ENCODE peak calls at places on chromosomes 7 and 10, in five cellular contexts. One of them, this sample, is unnamed.

GRCh38 chr10:129952771-129953489 is 11.1 kb downstream of the EBF3 start:
- DNase-seq in left ventricle myocardium inferior: no peak
- DNase-seq in CD8-positive, alpha-beta T cell: no peak
- DNase-seq in lower lobe of right lung: no peak
- DNase-seq in ovary: no peak
- DNase-seq in this sample: no peak

GRCh38 chr7:149753370-149754233 is 19.8 kb downstream of the ZNF467 start:
- DNase-seq in lower lobe of right lung: peak; percentile 47
- DNase-seq in ovary: no peak
- DNase-seq in left ventricle myocardium inferior: no peak
- DNase-seq in CD8-positive, alpha-beta T cell: no peak
- DNase-seq in this sample: no peak

GRCh38 chr10:124231188-124232135 is 138.1 kb upstream of the CHST15 start:
- DNase-seq in ovary: no peak
- DNase-seq in lower lobe of right lung: no peak
- DNase-seq in CD8-positive, alpha-beta T cell: no peak
- DNase-seq in left ventricle myocardium inferior: no peak
- DNase-seq in this sample: no peak

GRCh38 chr7:30886608-30887011 is 25.0 kb upstream of the AQP1 start:
- DNase-seq in CD8-positive, alpha-beta T cell: no peak
- DNase-seq in ovary: no peak
- DNase-seq in left ventricle myocardium inferior: no peak
- DNase-seq in lower lobe of right lung: no peak
- DNase-seq in this sample: no peak

GRCh38 chr7:4841007-4841784 is 20.6 kb downstream of the PAPOLB start:
- DNase-seq in left ventricle myocardium inferior: no peak
- DNase-seq in CD8-positive, alpha-beta T cell: no peak
- DNase-seq in lower lobe of right lung: no peak
- DNase-seq in ovary: no peak
- DNase-seq in this sample: no peak

GRCh38 chr7:34677491-34677890 is 19.5 kb downstream of the NPSR1 start:
- DNase-seq in left ventricle myocardium inferior: no peak
- DNase-seq in lower lobe of right lung: no peak
- DNase-seq in CD8-positive, alpha-beta T cell: no peak
- DNase-seq in ovary: no peak
- DNase-seq in this sample: no peak

GRCh38 chr7:104272767-104273384 is 55.5 kb upstream of the LHFPL3 start:
- DNase-seq in ovary: no peak
- DNase-seq in lower lobe of right lung: no peak
- DNase-seq in left ventricle myocardium inferior: no peak
- DNase-seq in CD8-positive, alpha-beta T cell: no peak
- DNase-seq in this sample: no peak

GRCh38 chr7:27198138-27198841 is 1.6 kb downstream of the HOXA13 start:
- DNase-seq in ovary: no peak
- DNase-seq in lower lobe of right lung: no peak
- DNase-seq in CD8-positive, alpha-beta T cell: no peak
- DNase-seq in left ventricle myocardium inferior: no peak
- DNase-seq in this sample: peak; percentile 62

GRCh38 chr10:80697926-80698325 is 160.2 kb downstream of the SH2D4B start:
- DNase-seq in ovary: no peak
- DNase-seq in lower lobe of right lung: no peak
- DNase-seq in left ventricle myocardium inferior: no peak
- DNase-seq in CD8-positive, alpha-beta T cell: no peak
- DNase-seq in this sample: no peak

GRCh38 chr7:1532456-1533254 is 2.2 kb downstream of the MAFK start:
- DNase-seq in left ventricle myocardium inferior: peak; percentile 74
- DNase-seq in CD8-positive, alpha-beta T cell: peak; percentile 47
- DNase-seq in ovary: peak; percentile 80
- DNase-seq in lower lobe of right lung: peak; percentile 93
- DNase-seq in this sample: peak; percentile 92

GRCh38 chr10:12960939-12961338 is 40.6 kb downstream of the CCDC3 start:
- DNase-seq in lower lobe of right lung: no peak
- DNase-seq in left ventricle myocardium inferior: no peak
- DNase-seq in ovary: peak; percentile 48
- DNase-seq in CD8-positive, alpha-beta T cell: no peak
- DNase-seq in this sample: no peak

GRCh38 chr7:42053834-42054233 is 183.2 kb downstream of the GLI3 start:
- DNase-seq in CD8-positive, alpha-beta T cell: no peak
- DNase-seq in ovary: no peak
- DNase-seq in left ventricle myocardium inferior: no peak
- DNase-seq in lower lobe of right lung: no peak
- DNase-seq in this sample: no peak

GRCh38 chr7:102331536-102332275 is 24.5 kb downstream of the SPDYE6 start:
- DNase-seq in left ventricle myocardium inferior: no peak
- DNase-seq in lower lobe of right lung: no peak
- DNase-seq in ovary: no peak
- DNase-seq in CD8-positive, alpha-beta T cell: no peak
- DNase-seq in this sample: no peak

GRCh38 chr7:79386688-79387422 is 66.6 kb downstream of the MAGI2 start:
- DNase-seq in ovary: no peak
- DNase-seq in CD8-positive, alpha-beta T cell: no peak
- DNase-seq in lower lobe of right lung: no peak
- DNase-seq in left ventricle myocardium inferior: no peak
- DNase-seq in this sample: no peak

GRCh38 chr7:112205348-112206237 is 606 bp downstream of the DOCK4 start:
- DNase-seq in left ventricle myocardium inferior: peak; percentile 73
- DNase-seq in ovary: peak; percentile 71
- DNase-seq in lower lobe of right lung: peak; percentile 80
- DNase-seq in CD8-positive, alpha-beta T cell: peak; percentile 16
- DNase-seq in this sample: peak; percentile 82

GRCh38 chr10:29345144-29345892 is 56.4 kb downstream of the LYZL1 start:
- DNase-seq in lower lobe of right lung: no peak
- DNase-seq in CD8-positive, alpha-beta T cell: no peak
- DNase-seq in left ventricle myocardium inferior: no peak
- DNase-seq in ovary: no peak
- DNase-seq in this sample: no peak

GRCh38 chr7:82760831-82761230 is 317.3 kb upstream of the CACNA2D1 start:
- DNase-seq in left ventricle myocardium inferior: no peak
- DNase-seq in lower lobe of right lung: no peak
- DNase-seq in ovary: no peak
- DNase-seq in CD8-positive, alpha-beta T cell: no peak
- DNase-seq in this sample: no peak

GRCh38 chr7:130884437-130885417 is 150.7 kb upstream of the KLF14 start:
- DNase-seq in CD8-positive, alpha-beta T cell: no peak
- DNase-seq in lower lobe of right lung: peak; percentile 64
- DNase-seq in ovary: no peak
- DNase-seq in left ventricle myocardium inferior: no peak
- DNase-seq in this sample: no peak

GRCh38 chr7:32515890-32516550 is 20.7 kb downstream of the AVL9 start:
- DNase-seq in ovary: no peak
- DNase-seq in CD8-positive, alpha-beta T cell: no peak
- DNase-seq in left ventricle myocardium inferior: no peak
- DNase-seq in lower lobe of right lung: no peak
- DNase-seq in this sample: no peak

GRCh38 chr7:140922741-140923345 is 1.9 kb downstream of the BRAF start:
- DNase-seq in lower lobe of right lung: no peak
- DNase-seq in CD8-positive, alpha-beta T cell: no peak
- DNase-seq in left ventricle myocardium inferior: no peak
- DNase-seq in ovary: no peak
- DNase-seq in this sample: no peak

GRCh38 chr10:102641398-102641797 is 2.9 kb upstream of the TRIM8 start:
- DNase-seq in lower lobe of right lung: no peak
- DNase-seq in ovary: no peak
- DNase-seq in left ventricle myocardium inferior: no peak
- DNase-seq in CD8-positive, alpha-beta T cell: no peak
- DNase-seq in this sample: no peak

GRCh38 chr7:66627876-66628360 is 763 bp upstream of the KCTD7 start:
- DNase-seq in lower lobe of right lung: peak; percentile 57
- DNase-seq in CD8-positive, alpha-beta T cell: no peak
- DNase-seq in ovary: no peak
- DNase-seq in left ventricle myocardium inferior: no peak
- DNase-seq in this sample: no peak

GRCh38 chr7:157402911-157403534 is 66.2 kb downstream of the DNAJB6 start:
- DNase-seq in CD8-positive, alpha-beta T cell: no peak
- DNase-seq in left ventricle myocardium inferior: no peak
- DNase-seq in lower lobe of right lung: no peak
- DNase-seq in ovary: no peak
- DNase-seq in this sample: peak; percentile 72

GRCh38 chr10:119028900-119029612 is 458 bp upstream of the NANOS1 start:
- DNase-seq in left ventricle myocardium inferior: peak; percentile 92
- DNase-seq in lower lobe of right lung: peak; percentile 88
- DNase-seq in ovary: peak; percentile 78
- DNase-seq in CD8-positive, alpha-beta T cell: peak; percentile 67
- DNase-seq in this sample: peak; percentile 92

GRCh38 chr7:24820730-24821044 is 63.4 kb upstream of the GSDME start:
- DNase-seq in CD8-positive, alpha-beta T cell: no peak
- DNase-seq in ovary: no peak
- DNase-seq in left ventricle myocardium inferior: no peak
- DNase-seq in lower lobe of right lung: no peak
- DNase-seq in this sample: no peak

GRCh38 chr10:11642558-11642957 is 31.1 kb upstream of the USP6NL start:
- DNase-seq in CD8-positive, alpha-beta T cell: no peak
- DNase-seq in left ventricle myocardium inferior: no peak
- DNase-seq in ovary: no peak
- DNase-seq in lower lobe of right lung: no peak
- DNase-seq in this sample: peak; percentile 57

GRCh38 chr10:76150139-76150885 is 718.9 kb downstream of the LRMDA start:
- DNase-seq in CD8-positive, alpha-beta T cell: no peak
- DNase-seq in lower lobe of right lung: peak; percentile 63
- DNase-seq in left ventricle myocardium inferior: no peak
- DNase-seq in ovary: peak; percentile 30
- DNase-seq in this sample: no peak

GRCh38 chr10:76149182-76149581 is 717.8 kb downstream of the LRMDA start:
- DNase-seq in CD8-positive, alpha-beta T cell: no peak
- DNase-seq in ovary: no peak
- DNase-seq in lower lobe of right lung: no peak
- DNase-seq in left ventricle myocardium inferior: no peak
- DNase-seq in this sample: no peak

GRCh38 chr10:76149602-76150138 is 718.2 kb downstream of the LRMDA start:
- DNase-seq in CD8-positive, alpha-beta T cell: no peak
- DNase-seq in ovary: no peak
- DNase-seq in lower lobe of right lung: no peak
- DNase-seq in left ventricle myocardium inferior: no peak
- DNase-seq in this sample: no peak

GRCh38 chr10:76152186-76152585 is 720.8 kb downstream of the LRMDA start:
- DNase-seq in ovary: no peak
- DNase-seq in lower lobe of right lung: no peak
- DNase-seq in left ventricle myocardium inferior: no peak
- DNase-seq in CD8-positive, alpha-beta T cell: no peak
- DNase-seq in this sample: no peak

DNA sequence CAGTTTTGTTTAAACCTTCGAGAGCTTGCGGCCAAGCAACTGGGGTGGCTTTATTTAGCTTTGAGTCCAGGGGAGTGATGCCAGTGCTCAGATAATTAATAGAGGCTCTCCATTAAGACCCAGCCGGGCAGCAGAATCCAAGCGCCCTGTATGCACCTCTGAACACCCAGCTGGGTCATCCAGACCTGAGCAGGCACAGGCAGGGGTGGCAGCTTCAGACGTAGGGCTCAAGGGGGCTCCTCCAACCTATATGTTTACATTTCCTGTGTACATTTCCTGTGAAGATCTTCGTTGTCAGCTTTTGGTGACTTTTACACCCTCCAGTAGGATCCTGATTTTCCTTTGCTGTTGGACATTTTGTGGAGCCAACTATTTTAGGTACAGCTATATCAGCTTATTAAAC is 719.5 kb downstream of the LRMDA start:
- DNase-seq in left ventricle myocardium inferior: no peak
- DNase-seq in ovary: no peak
- DNase-seq in CD8-positive, alpha-beta T cell: no peak
- DNase-seq in lower lobe of right lung: no peak
- DNase-seq in this sample: no peak
- H3K27ac ChIP-seq in left ventricle myocardium inferior: no peak overlapping the region
- H3K27ac ChIP-seq in ovary: no peak overlapping the region
- H3K27ac ChIP-seq in CD8-positive, alpha-beta T cell: no peak overlapping the region
- H3K27ac ChIP-seq in lower lobe of right lung: peak overlapping the region; percentile 79
- H3K27ac ChIP-seq in this sample: no peak overlapping the region

DNA sequence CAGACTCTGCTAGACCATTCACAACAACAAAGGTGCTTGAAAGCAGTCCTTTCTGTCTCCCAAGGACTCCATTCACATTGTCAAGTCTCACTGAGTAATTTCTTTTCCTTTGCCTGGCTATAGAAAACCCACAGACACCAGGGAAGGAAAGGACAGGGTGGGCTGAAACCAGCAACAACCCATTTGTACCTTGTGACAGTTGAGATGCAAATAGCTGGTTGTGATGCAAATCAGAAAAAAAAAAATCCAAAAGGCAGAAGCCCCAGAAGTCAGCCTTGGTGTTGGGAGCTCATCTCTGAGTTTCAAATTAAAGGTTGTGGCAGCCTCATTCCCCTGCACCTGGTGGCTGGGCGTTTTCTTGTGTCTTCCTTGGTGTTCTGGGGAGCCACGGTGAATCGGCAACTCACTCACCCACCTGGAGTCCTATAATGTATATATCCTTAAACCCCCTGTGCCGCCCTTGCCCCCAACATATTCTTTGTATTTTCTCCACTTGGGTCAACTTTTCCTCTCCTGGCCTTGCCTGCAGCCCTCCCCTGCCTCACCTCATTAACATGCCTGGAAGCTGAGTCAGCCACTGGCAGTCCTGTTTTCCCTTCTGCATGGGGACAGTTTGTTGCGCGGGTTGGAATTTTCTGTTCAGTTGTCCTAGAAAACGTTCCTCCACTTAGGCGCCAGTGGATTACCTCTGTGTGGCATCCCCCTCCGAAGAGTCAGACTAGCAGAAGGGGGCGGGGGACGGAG is 97.6 kb downstream of the C10orf105 start:
- DNase-seq in ovary: peak; percentile 57
- DNase-seq in lower lobe of right lung: no peak
- DNase-seq in CD8-positive, alpha-beta T cell: no peak
- DNase-seq in left ventricle myocardium inferior: no peak
- DNase-seq in this sample: no peak
- H3K27ac ChIP-seq in ovary: no peak overlapping the region
- H3K27ac ChIP-seq in lower lobe of right lung: peak overlapping the region; percentile 69
- H3K27ac ChIP-seq in CD8-positive, alpha-beta T cell: no peak overlapping the region
- H3K27ac ChIP-seq in left ventricle myocardium inferior: no peak overlapping the region
- H3K27ac ChIP-seq in this sample: no peak overlapping the region

GRCh38 chr7:50391386-50391785 is 58.8 kb downstream of the FIGNL1 start:
- DNase-seq in left ventricle myocardium inferior: no peak
- DNase-seq in CD8-positive, alpha-beta T cell: no peak
- DNase-seq in lower lobe of right lung: no peak
- DNase-seq in ovary: no peak
- DNase-seq in this sample: no peak
- H3K27ac ChIP-seq in left ventricle myocardium inferior: no peak overlapping the region
- H3K27ac ChIP-seq in CD8-positive, alpha-beta T cell: peak overlapping the region; percentile 10
- H3K27ac ChIP-seq in lower lobe of right lung: no peak overlapping the region
- H3K27ac ChIP-seq in ovary: no peak overlapping the region
- H3K27ac ChIP-seq in this sample: no peak overlapping the region

DNA sequence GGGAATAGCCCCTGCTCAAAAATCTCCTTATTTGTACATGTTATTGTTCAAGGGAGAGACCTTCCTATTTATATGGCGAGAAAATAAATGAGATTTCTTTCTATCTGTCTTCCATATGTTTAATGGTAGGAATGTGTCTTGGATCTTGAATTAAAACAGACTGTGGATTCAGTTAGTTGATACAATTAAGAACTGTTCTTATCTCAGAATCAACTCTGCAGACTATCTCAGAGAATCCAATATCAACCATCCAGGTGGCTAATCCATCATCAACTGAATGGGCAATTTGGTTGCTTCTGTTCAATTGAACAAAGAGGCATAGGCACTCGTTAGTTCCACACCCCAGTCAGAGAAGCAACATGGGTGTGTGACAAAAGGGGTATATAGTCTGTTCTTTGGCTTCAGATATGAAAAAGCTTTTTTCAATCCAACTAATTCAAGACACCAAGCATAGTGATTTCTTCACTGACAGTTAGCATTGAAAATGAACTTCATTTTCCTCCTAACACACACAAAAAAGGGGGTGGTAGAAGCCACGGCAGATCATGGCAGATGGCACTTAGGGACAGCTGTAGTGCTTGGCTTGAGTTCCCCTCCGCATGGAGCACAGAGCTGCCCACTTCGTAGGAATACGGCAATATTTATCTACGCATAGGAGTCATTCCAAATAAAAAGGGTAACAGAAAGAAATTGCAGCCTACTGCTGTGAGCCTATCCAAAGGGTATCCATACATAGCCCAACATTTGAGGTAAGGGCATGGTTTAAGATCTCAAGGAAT is 135.9 kb downstream of the KIAA1217 start:
- DNase-seq in lower lobe of right lung: no peak
- DNase-seq in ovary: no peak
- DNase-seq in left ventricle myocardium inferior: no peak
- DNase-seq in CD8-positive, alpha-beta T cell: no peak
- DNase-seq in this sample: no peak
- H3K27ac ChIP-seq in lower lobe of right lung: no peak overlapping the region
- H3K27ac ChIP-seq in ovary: no peak overlapping the region
- H3K27ac ChIP-seq in left ventricle myocardium inferior: peak overlapping the region; percentile 56
- H3K27ac ChIP-seq in CD8-positive, alpha-beta T cell: no peak overlapping the region
- H3K27ac ChIP-seq in this sample: peak overlapping the region; percentile 87